ENCODE peak calls at places on chromosomes 2 and 18, in nine cellular contexts. One of them, this sample, is unnamed.

GRCh38 chr2:221943078-221943810 is 355.6 kb downstream of the PAX3 start:
- DNase-seq in effector CD4-positive, alpha-beta T cell: no peak
- DNase-seq in activated CD4-positive, alpha-beta memory T cell treated with anti-CD3 and anti-CD28 coated beads for 36 hours: no peak
- DNase-seq in activated naive CD4-positive, alpha-beta T cell: no peak
- DNase-seq in HEK293T: no peak
- DNase-seq in cardiac muscle cell: no peak
- DNase-seq in psoas muscle: no peak
- DNase-seq in activated gamma-delta T cell treated with Interleukin-2 at 50 U/mL for 16 hours: no peak
- DNase-seq in NCI-H2171 treated with DMSO at 0.1 percent for 48 hours: no peak
- DNase-seq in this sample: no peak

GRCh38 chr2:232336241-232336736 is 42.3 kb upstream of the ALPP start:
- DNase-seq in effector CD4-positive, alpha-beta T cell: no peak
- DNase-seq in cardiac muscle cell: no peak
- DNase-seq in HEK293T: no peak
- DNase-seq in activated CD4-positive, alpha-beta memory T cell treated with anti-CD3 and anti-CD28 coated beads for 36 hours: no peak
- DNase-seq in activated gamma-delta T cell treated with Interleukin-2 at 50 U/mL for 16 hours: peak; percentile 2
- DNase-seq in psoas muscle: peak; percentile 34
- DNase-seq in activated naive CD4-positive, alpha-beta T cell: no peak
- DNase-seq in NCI-H2171 treated with DMSO at 0.1 percent for 48 hours: no peak
- DNase-seq in this sample: no peak

GRCh38 chr2:101120124-101120996 is 30.8 kb downstream of the TBC1D8 start:
- DNase-seq in activated naive CD4-positive, alpha-beta T cell: no peak
- DNase-seq in activated CD4-positive, alpha-beta memory T cell treated with anti-CD3 and anti-CD28 coated beads for 36 hours: peak; percentile 9
- DNase-seq in HEK293T: no peak
- DNase-seq in NCI-H2171 treated with DMSO at 0.1 percent for 48 hours: no peak
- DNase-seq in psoas muscle: peak; percentile 93
- DNase-seq in activated gamma-delta T cell treated with Interleukin-2 at 50 U/mL for 16 hours: no peak
- DNase-seq in effector CD4-positive, alpha-beta T cell: no peak
- DNase-seq in cardiac muscle cell: no peak
- DNase-seq in this sample: no peak

GRCh38 chr2:16656784-16657391 is 8.7 kb downstream of the CYRIA start:
- DNase-seq in activated gamma-delta T cell treated with Interleukin-2 at 50 U/mL for 16 hours: no peak
- DNase-seq in activated naive CD4-positive, alpha-beta T cell: no peak
- DNase-seq in HEK293T: no peak
- DNase-seq in psoas muscle: peak; percentile 91
- DNase-seq in activated CD4-positive, alpha-beta memory T cell treated with anti-CD3 and anti-CD28 coated beads for 36 hours: no peak
- DNase-seq in NCI-H2171 treated with DMSO at 0.1 percent for 48 hours: no peak
- DNase-seq in effector CD4-positive, alpha-beta T cell: no peak
- DNase-seq in cardiac muscle cell: no peak
- DNase-seq in this sample: no peak

GRCh38 chr18:3254725-3255124 is 7.1 kb downstream of the MYL12A start:
- DNase-seq in HEK293T: no peak
- DNase-seq in NCI-H2171 treated with DMSO at 0.1 percent for 48 hours: no peak
- DNase-seq in psoas muscle: no peak
- DNase-seq in activated CD4-positive, alpha-beta memory T cell treated with anti-CD3 and anti-CD28 coated beads for 36 hours: no peak
- DNase-seq in cardiac muscle cell: no peak
- DNase-seq in activated gamma-delta T cell treated with Interleukin-2 at 50 U/mL for 16 hours: no peak
- DNase-seq in activated naive CD4-positive, alpha-beta T cell: no peak
- DNase-seq in effector CD4-positive, alpha-beta T cell: no peak
- DNase-seq in this sample: no peak

GRCh38 chr2:41872646-41873045 is 175.2 kb upstream of the PKDCC start:
- DNase-seq in cardiac muscle cell: no peak
- DNase-seq in effector CD4-positive, alpha-beta T cell: no peak
- DNase-seq in activated CD4-positive, alpha-beta memory T cell treated with anti-CD3 and anti-CD28 coated beads for 36 hours: no peak
- DNase-seq in HEK293T: no peak
- DNase-seq in activated naive CD4-positive, alpha-beta T cell: no peak
- DNase-seq in activated gamma-delta T cell treated with Interleukin-2 at 50 U/mL for 16 hours: no peak
- DNase-seq in psoas muscle: no peak
- DNase-seq in NCI-H2171 treated with DMSO at 0.1 percent for 48 hours: no peak
- DNase-seq in this sample: no peak

GRCh38 chr18:26471027-26471426 is 77.3 kb downstream of the KCTD1 start:
- DNase-seq in activated CD4-positive, alpha-beta memory T cell treated with anti-CD3 and anti-CD28 coated beads for 36 hours: no peak
- DNase-seq in effector CD4-positive, alpha-beta T cell: no peak
- DNase-seq in NCI-H2171 treated with DMSO at 0.1 percent for 48 hours: no peak
- DNase-seq in cardiac muscle cell: peak; percentile 19
- DNase-seq in activated gamma-delta T cell treated with Interleukin-2 at 50 U/mL for 16 hours: no peak
- DNase-seq in HEK293T: no peak
- DNase-seq in activated naive CD4-positive, alpha-beta T cell: no peak
- DNase-seq in psoas muscle: no peak
- DNase-seq in this sample: no peak

GRCh38 chr2:30239308-30240161 is 8.2 kb downstream of the LBH start:
- DNase-seq in effector CD4-positive, alpha-beta T cell: peak; percentile 60
- DNase-seq in NCI-H2171 treated with DMSO at 0.1 percent for 48 hours: peak; percentile 26
- DNase-seq in psoas muscle: peak; percentile 86
- DNase-seq in activated CD4-positive, alpha-beta memory T cell treated with anti-CD3 and anti-CD28 coated beads for 36 hours: peak; percentile 87
- DNase-seq in activated gamma-delta T cell treated with Interleukin-2 at 50 U/mL for 16 hours: peak; percentile 66
- DNase-seq in HEK293T: peak; percentile 79
- DNase-seq in cardiac muscle cell: peak; percentile 63
- DNase-seq in activated naive CD4-positive, alpha-beta T cell: no peak
- DNase-seq in this sample: peak; percentile 76

GRCh38 chr2:164456599-164456998 is 164.7 kb downstream of the GRB14 start:
- DNase-seq in activated gamma-delta T cell treated with Interleukin-2 at 50 U/mL for 16 hours: no peak
- DNase-seq in HEK293T: peak; percentile 22
- DNase-seq in activated CD4-positive, alpha-beta memory T cell treated with anti-CD3 and anti-CD28 coated beads for 36 hours: no peak
- DNase-seq in activated naive CD4-positive, alpha-beta T cell: no peak
- DNase-seq in NCI-H2171 treated with DMSO at 0.1 percent for 48 hours: peak; percentile 78
- DNase-seq in cardiac muscle cell: peak; percentile 83
- DNase-seq in effector CD4-positive, alpha-beta T cell: no peak
- DNase-seq in psoas muscle: no peak
- DNase-seq in this sample: no peak

GRCh38 chr2:224523626-224524577 is 61.3 kb downstream of the CUL3 start:
- DNase-seq in activated CD4-positive, alpha-beta memory T cell treated with anti-CD3 and anti-CD28 coated beads for 36 hours: no peak
- DNase-seq in HEK293T: no peak
- DNase-seq in cardiac muscle cell: no peak
- DNase-seq in activated gamma-delta T cell treated with Interleukin-2 at 50 U/mL for 16 hours: no peak
- DNase-seq in effector CD4-positive, alpha-beta T cell: no peak
- DNase-seq in psoas muscle: no peak
- DNase-seq in NCI-H2171 treated with DMSO at 0.1 percent for 48 hours: no peak
- DNase-seq in activated naive CD4-positive, alpha-beta T cell: no peak
- DNase-seq in this sample: peak; percentile 13

GRCh38 chr2:71071681-71072398 is 3.4 kb downstream of the NAGK start:
- DNase-seq in psoas muscle: no peak
- DNase-seq in HEK293T: no peak
- DNase-seq in cardiac muscle cell: no peak
- DNase-seq in NCI-H2171 treated with DMSO at 0.1 percent for 48 hours: no peak
- DNase-seq in effector CD4-positive, alpha-beta T cell: peak; percentile 58
- DNase-seq in activated CD4-positive, alpha-beta memory T cell treated with anti-CD3 and anti-CD28 coated beads for 36 hours: peak; percentile 81
- DNase-seq in activated naive CD4-positive, alpha-beta T cell: no peak
- DNase-seq in activated gamma-delta T cell treated with Interleukin-2 at 50 U/mL for 16 hours: peak; percentile 37
- DNase-seq in this sample: peak; percentile 70

GRCh38 chr2:226583715-226584114 is 215.9 kb downstream of the IRS1 start:
- DNase-seq in NCI-H2171 treated with DMSO at 0.1 percent for 48 hours: no peak
- DNase-seq in activated naive CD4-positive, alpha-beta T cell: no peak
- DNase-seq in HEK293T: no peak
- DNase-seq in activated gamma-delta T cell treated with Interleukin-2 at 50 U/mL for 16 hours: no peak
- DNase-seq in activated CD4-positive, alpha-beta memory T cell treated with anti-CD3 and anti-CD28 coated beads for 36 hours: no peak
- DNase-seq in effector CD4-positive, alpha-beta T cell: no peak
- DNase-seq in cardiac muscle cell: no peak
- DNase-seq in psoas muscle: no peak
- DNase-seq in this sample: no peak

GRCh38 chr2:71101656-71102055 is 28.4 kb downstream of the MCEE start:
- DNase-seq in psoas muscle: no peak
- DNase-seq in NCI-H2171 treated with DMSO at 0.1 percent for 48 hours: no peak
- DNase-seq in effector CD4-positive, alpha-beta T cell: no peak
- DNase-seq in cardiac muscle cell: no peak
- DNase-seq in activated CD4-positive, alpha-beta memory T cell treated with anti-CD3 and anti-CD28 coated beads for 36 hours: no peak
- DNase-seq in HEK293T: no peak
- DNase-seq in activated naive CD4-positive, alpha-beta T cell: no peak
- DNase-seq in activated gamma-delta T cell treated with Interleukin-2 at 50 U/mL for 16 hours: no peak
- DNase-seq in this sample: no peak

GRCh38 chr2:205822578-205822977 is 140.3 kb downstream of the NRP2 start:
- DNase-seq in activated CD4-positive, alpha-beta memory T cell treated with anti-CD3 and anti-CD28 coated beads for 36 hours: no peak
- DNase-seq in activated naive CD4-positive, alpha-beta T cell: no peak
- DNase-seq in effector CD4-positive, alpha-beta T cell: no peak
- DNase-seq in activated gamma-delta T cell treated with Interleukin-2 at 50 U/mL for 16 hours: no peak
- DNase-seq in NCI-H2171 treated with DMSO at 0.1 percent for 48 hours: no peak
- DNase-seq in cardiac muscle cell: no peak
- DNase-seq in psoas muscle: no peak
- DNase-seq in HEK293T: no peak
- DNase-seq in this sample: no peak

GRCh38 chr18:32362484-32362883 is 108.2 kb downstream of the GAREM1 start:
- DNase-seq in activated naive CD4-positive, alpha-beta T cell: no peak
- DNase-seq in activated gamma-delta T cell treated with Interleukin-2 at 50 U/mL for 16 hours: no peak
- DNase-seq in activated CD4-positive, alpha-beta memory T cell treated with anti-CD3 and anti-CD28 coated beads for 36 hours: no peak
- DNase-seq in effector CD4-positive, alpha-beta T cell: no peak
- DNase-seq in HEK293T: no peak
- DNase-seq in psoas muscle: no peak
- DNase-seq in cardiac muscle cell: no peak
- DNase-seq in NCI-H2171 treated with DMSO at 0.1 percent for 48 hours: no peak
- DNase-seq in this sample: no peak

GRCh38 chr2:234963785-234964615 is 12.2 kb downstream of the SH3BP4 start:
- DNase-seq in effector CD4-positive, alpha-beta T cell: no peak
- DNase-seq in HEK293T: no peak
- DNase-seq in NCI-H2171 treated with DMSO at 0.1 percent for 48 hours: no peak
- DNase-seq in activated naive CD4-positive, alpha-beta T cell: no peak
- DNase-seq in activated gamma-delta T cell treated with Interleukin-2 at 50 U/mL for 16 hours: no peak
- DNase-seq in activated CD4-positive, alpha-beta memory T cell treated with anti-CD3 and anti-CD28 coated beads for 36 hours: no peak
- DNase-seq in cardiac muscle cell: no peak
- DNase-seq in psoas muscle: no peak
- DNase-seq in this sample: no peak

This sample was measured in central memory CD4-positive, alpha-beta T cell.